ENCODE peak calls at places on chromosome 22, in seven cellular contexts. W, U, D, G, I, L and A are unnamed samples.

GRCh38 chr22:46078241-46079092 is 71.9 kb upstream of the PPARA start:
- DNase-seq in W (no peak), U (peak; percentile 91), D (peak; percentile 80), G (no peak), I (no peak), L (no peak), A (peak; percentile 74)

GRCh38 chr22:20228055-20228938 is 39.8 kb downstream of the RTN4R start:
- DNase-seq in W (no peak), U (no peak), D (no peak), G (no peak), I (no peak), L (no peak), A (no peak)

GRCh38 chr22:32475428-32476010 is 908 bp downstream of the FBXO7 start:
- DNase-seq in W (no peak), U (no peak), D (no peak), G (no peak), I (no peak), L (no peak), A (peak; percentile 58)

GRCh38 chr22:32606181-32606580 is 131.6 kb downstream of the FBXO7 start:
- DNase-seq in W (no peak), U (no peak), D (no peak), G (no peak), I (no peak), L (no peak), A (no peak)

GRCh38 chr22:45602004-45602733 is 69.5 kb upstream of the ATXN10 start:
- DNase-seq in W (no peak), U (no peak), D (no peak), G (no peak), I (no peak), L (no peak), A (no peak)

GRCh38 chr22:38570841-38571364 is 920 bp upstream of the DMC1 start:
- DNase-seq in W (peak; percentile 23), U (peak; percentile 43), D (no peak), G (no peak), I (peak; percentile 48), L (peak; percentile 9), A (no peak)

GRCh38 chr22:23478175-23478574 is 101.9 kb downstream of the IGLL1 start:
- DNase-seq in W (no peak), U (peak; percentile 19), D (no peak), G (no peak), I (peak; percentile 9), L (no peak), A (no peak)

GRCh38 chr22:37198290-37199102 is 10.4 kb upstream of the C1QTNF6 start:
- DNase-seq in W (peak; percentile 81), U (peak; percentile 69), D (peak; percentile 94), G (no peak), I (peak; percentile 78), L (peak; percentile 74), A (peak; percentile 89)

GRCh38 chr22:28742562-28742962 is 723 bp downstream of the HSCB start:
- DNase-seq in W (no peak), U (no peak), D (no peak), G (no peak), I (no peak), L (no peak), A (no peak)

GRCh38 chr22:23012081-23012622 is 58.2 kb upstream of the GNAZ start:
- DNase-seq in W (no peak), U (no peak), D (no peak), G (no peak), I (no peak), L (no peak), A (no peak)

GRCh38 chr22:17213976-17214375 is 5.3 kb downstream of the ADA2 start:
- DNase-seq in W (peak; percentile 25), U (no peak), D (peak; percentile 75), G (no peak), I (no peak), L (no peak), A (peak; percentile 80)

GRCh38 chr22:45448431-45448830 is 34.9 kb downstream of the RIBC2 start:
- DNase-seq in W (no peak), U (no peak), D (no peak), G (no peak), I (no peak), L (no peak), A (no peak)

GRCh38 chr22:31490496-31490925 is 869 bp upstream of the EIF4ENIF1 start:
- DNase-seq in W (peak; percentile 70), U (peak; percentile 67), D (peak; percentile 72), G (peak; percentile 36), I (peak; percentile 88), L (peak; percentile 37), A (peak; percentile 66)

GRCh38 chr22:42022162-42022847 is 23.7 kb downstream of the WBP2NL start:
- DNase-seq in W (no peak), U (peak; percentile 32), D (no peak), G (no peak), I (no peak), L (no peak), A (no peak)

GRCh38 chr22:32858121-32858703 is 56.7 kb downstream of the TIMP3 start:
- DNase-seq in W (no peak), U (no peak), D (no peak), G (no peak), I (peak; percentile 16), L (no peak), A (no peak)

GRCh38 chr22:23856721-23857605 is 712 bp upstream of the SLC2A11 start:
- DNase-seq in W (no peak), U (peak; percentile 41), D (peak; percentile 77), G (no peak), I (peak; percentile 88), L (peak; percentile 28), A (no peak)

GRCh38 chr22:50314455-50315288 is 7.2 kb upstream of the PLXNB2 start:
- DNase-seq in W (peak; percentile 66), U (no peak), D (peak; percentile 91), G (no peak), I (no peak), L (no peak), A (peak; percentile 58)

GRCh38 chr22:50683086-50683993 is 10.7 kb downstream of the SHANK3 start:
- DNase-seq in W (no peak), U (no peak), D (no peak), G (no peak), I (no peak), L (no peak), A (no peak)

GRCh38 chr22:25364281-25364680 is 144.8 kb downstream of the CRYBB2 start:
- DNase-seq in W (no peak), U (no peak), D (peak; percentile 46), G (no peak), I (no peak), L (no peak), A (peak; percentile 41)

GRCh38 chr22:21621891-21622623 is 7.8 kb downstream of the YDJC start:
- DNase-seq in W (no peak), U (no peak), D (no peak), G (no peak), I (peak; percentile 38), L (no peak), A (no peak)

GRCh38 chr22:49328630-49329405 is 498.9 kb downstream of the BRD1 start:
- DNase-seq in W (no peak), U (no peak), D (peak; percentile 36), G (no peak), I (no peak), L (no peak), A (no peak)

GRCh38 chr22:22720724-22721261 is 76.4 kb downstream of the GGTLC2 start:
- DNase-seq in W (peak; percentile 23), U (peak; percentile 28), D (no peak), G (no peak), I (no peak), L (no peak), A (no peak)

GRCh38 chr22:30273196-30273595 is 6.5 kb upstream of the OSM start:
- DNase-seq in W (no peak), U (no peak), D (no peak), G (no peak), I (no peak), L (no peak), A (no peak)
- H3K27ac ChIP-seq in W (no peak overlapping the region), U (no peak overlapping the region), D (no peak overlapping the region), G (no peak overlapping the region), I (no peak overlapping the region), L (no peak overlapping the region), A (no peak overlapping the region)

GRCh38 chr22:47195676-47196492 is 433.4 kb downstream of the TBC1D22A start:
- DNase-seq in W (no peak), U (no peak), D (peak; percentile 62), G (no peak), I (no peak), L (no peak), A (no peak)
- H3K9me3 ChIP-seq in W (no peaks in the 10 kb centered on the region), U (peaks cover 4% of the 10 kb centered on the region), D (no peaks in the 10 kb centered on the region), G (no peaks in the 10 kb centered on the region), I (no peaks in the 10 kb centered on the region), L (no peaks in the 10 kb centered on the region), A (no peaks in the 10 kb centered on the region)

DNA sequence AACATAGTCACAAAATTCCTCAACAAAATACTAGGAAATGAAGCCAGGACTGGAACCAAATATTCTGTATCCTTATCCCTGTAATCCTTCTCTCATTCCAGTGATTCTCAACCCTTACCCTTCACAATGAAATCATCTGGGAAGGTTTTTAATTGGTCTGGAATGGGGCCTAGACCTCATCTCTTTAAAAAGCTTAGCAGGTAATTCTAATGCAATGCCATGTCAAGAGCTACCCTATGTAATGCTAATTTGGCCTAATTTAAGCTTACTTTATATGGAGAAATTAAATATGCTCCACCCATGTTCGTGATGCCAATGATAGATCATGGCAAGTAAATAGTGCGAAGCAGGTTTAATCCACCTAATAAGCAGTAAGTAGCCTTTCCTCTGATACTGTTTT is 101.6 kb downstream of the SGSM3 start:
- DNase-seq in W (no peak), U (no peak), D (no peak), G (no peak), I (no peak), L (no peak), A (no peak)
- H3K27ac ChIP-seq in W (no peak overlapping the region), U (no peak overlapping the region), D (no peak overlapping the region), G (no peak overlapping the region), I (no peak overlapping the region), L (no peak overlapping the region), A (no peak overlapping the region)

DNA sequence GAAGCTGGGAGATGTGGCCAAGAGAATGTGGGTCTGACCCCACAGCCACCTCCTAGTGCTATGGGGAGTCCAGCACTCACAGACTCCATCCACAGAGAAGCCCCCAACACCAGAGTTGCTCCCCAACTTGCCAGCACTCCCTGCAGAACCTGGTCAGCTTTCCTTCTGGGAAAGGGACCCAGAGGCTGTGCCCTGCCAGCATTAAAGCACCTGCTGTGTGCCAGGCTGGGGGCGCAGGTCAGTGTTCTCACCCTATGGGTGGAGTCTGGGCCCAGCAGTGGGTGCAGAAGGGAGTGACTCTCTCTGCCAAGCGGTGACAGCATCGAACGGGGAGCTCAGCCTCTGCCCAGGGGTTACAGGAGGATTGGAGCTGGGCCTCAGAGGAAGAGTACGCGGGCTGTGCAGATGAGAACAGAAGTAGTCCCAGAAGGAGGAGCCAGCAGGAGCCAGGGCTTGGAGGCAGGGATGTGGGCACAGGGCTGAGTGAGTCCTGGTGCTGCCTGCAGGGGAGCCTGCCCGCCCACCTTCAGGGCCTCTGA is 114.4 kb downstream of the MPPED1 start:
- DNase-seq in W (no peak), U (no peak), D (peak; percentile 40), G (no peak), I (no peak), L (no peak), A (no peak)
- H3K9me3 ChIP-seq in W (no peaks in the 10 kb centered on the region), U (no peaks in the 10 kb centered on the region), D (no peaks in the 10 kb centered on the region), G (peaks cover 10% of the 10 kb centered on the region), I (peaks cover 6% of the 10 kb centered on the region), L (no peaks in the 10 kb centered on the region), A (no peaks in the 10 kb centered on the region)